ENCODE peak calls at places on chromosomes 11 and 22, in six cellular contexts. J is heart left ventricle, T is AG08395, F is germinal center, L is progenitor cell of endocrine pancreas, I is GF-D8. K is an unnamed sample.

GRCh38 chr11:119432484-119433368 is 9.8 kb upstream of the THY1 start:
- DNase-seq in J (no peak), T (peak), F (no peak), L (no peak), I (no peak), K (no peak)

GRCh38 chr11:106077609-106078517 is at the start of gene AASDHPPT:
- DNase-seq in I (peak), J (no peak), L (no peak), F (no peak), T (no peak), K (no peak)

GRCh38 chr22:38871360-38872171 is 450 bp downstream of the CBX6 start:
- DNase-seq in L (no peak), I (no peak), F (peak), J (no peak), T (no peak), K (no peak)

GRCh38 chr22:31526275-31526674 is 29.9 kb downstream of the SFI1 start:
- DNase-seq in I (no peak), T (no peak), J (no peak), L (no peak), F (no peak), K (no peak)

GRCh38 chr22:44870021-44870420 is 117.6 kb downstream of the ARHGAP8 start:
- DNase-seq in T (no peak), F (no peak), I (no peak), J (no peak), L (no peak), K (no peak)

GRCh38 chr11:65968600-65969482 is 7.3 kb downstream of the SART1 start:
- DNase-seq in F (no peak), L (no peak), I (peak), T (no peak), J (no peak), K (no peak)

GRCh38 chr11:64284962-64285884 is at the start of gene GPR137:
- DNase-seq in L (peak), J (peak), I (peak), T (peak), F (peak), K (peak)

GRCh38 chr11:64745523-64746328 is 1.8 kb upstream of the RASGRP2 start:
- DNase-seq in F (peak), J (peak), I (peak), L (no peak), T (peak), K (peak)

GRCh38 chr11:121814962-121815361 is 301.1 kb downstream of the BLID start:
- DNase-seq in T (peak), J (no peak), L (no peak), I (no peak), F (no peak), K (no peak)

GRCh38 chr22:50169181-50169759 is 1.3 kb upstream of the PANX2 start:
- DNase-seq in I (no peak), L (no peak), J (no peak), T (no peak), F (no peak), K (no peak)

GRCh38 chr11:120324932-120325810 is at the start of gene TLCD5:
- DNase-seq in T (peak), J (peak), L (peak), I (no peak), F (peak), K (no peak)

GRCh38 chr11:130208241-130209127 is 48.9 kb downstream of the ST14 start:
- DNase-seq in I (no peak), T (no peak), L (no peak), F (no peak), J (peak), K (no peak)

GRCh38 chr11:117931331-117931950 is 2.2 kb upstream of the TMPRSS13 start:
- DNase-seq in L (no peak), J (no peak), T (no peak), I (no peak), F (no peak), K (no peak)

GRCh38 chr22:24137595-24137994 is 43.7 kb upstream of the SUSD2 start:
- DNase-seq in J (no peak), F (no peak), I (no peak), T (peak), L (no peak), K (no peak)

GRCh38 chr11:134949121-134949591 is 537.1 kb upstream of the B3GAT1 start:
- DNase-seq in I (no peak), F (no peak), L (no peak), J (no peak), T (peak), K (no peak)

GRCh38 chr22:49201046-49201970 is 626.4 kb downstream of the BRD1 start:
- DNase-seq in F (no peak), T (no peak), J (peak), I (no peak), L (peak), K (no peak)

GRCh38 chr11:85590848-85591483 is 36.2 kb downstream of the DLG2 start:
- DNase-seq in L (no peak), J (no peak), F (peak), T (peak), I (no peak), K (no peak)

GRCh38 chr11:132941024-132941646 is 591.2 kb downstream of the OPCML start:
- DNase-seq in T (peak), J (no peak), L (no peak), F (no peak), I (no peak), K (no peak)

GRCh38 chr11:61752117-61752924 is at the start of gene MYRF:
- DNase-seq in T (peak), F (peak), I (no peak), J (peak), L (peak), K (no peak)

GRCh38 chr11:100902454-100903141 is 215.5 kb downstream of the ARHGAP42 start:
- DNase-seq in I (no peak), L (no peak), F (no peak), T (no peak), J (no peak), K (no peak)

GRCh38 chr11:43944761-43945311 is 2.4 kb downstream of the C11orf96 start:
- DNase-seq in I (no peak), L (peak), J (peak), T (peak), F (peak), K (peak)